ENCODE peak calls at places on chromosome 9, in four cellular contexts. One of them, this sample, is unnamed.

GRCh38 chr9:137280478-137281344 is 3.2 kb downstream of the TOR4A start:
- DNase-seq in A549: no peak
- DNase-seq in K562: no peak
- DNase-seq in HepG2: no peak
- DNase-seq in this sample: peak

GRCh38 chr9:83291196-83291595 is 228.3 kb upstream of the RASEF start:
- DNase-seq in K562: no peak
- DNase-seq in A549: no peak
- DNase-seq in HepG2: no peak
- DNase-seq in this sample: no peak

GRCh38 chr9:121651295-121652036 is at the start of gene DAB2IP:
- DNase-seq in A549: no peak
- DNase-seq in K562: peak
- DNase-seq in HepG2: no peak
- DNase-seq in this sample: peak

GRCh38 chr9:79764377-79764776 is 192.6 kb downstream of the TLE4 start:
- DNase-seq in K562: no peak
- DNase-seq in HepG2: no peak
- DNase-seq in A549: peak
- DNase-seq in this sample: no peak

GRCh38 chr9:90141723-90142122 is 500.9 kb downstream of the DIRAS2 start:
- DNase-seq in K562: no peak
- DNase-seq in A549: no peak
- DNase-seq in HepG2: peak
- DNase-seq in this sample: no peak

GRCh38 chr9:96777539-96777864 is 385 bp downstream of the ZNF510 start:
- DNase-seq in A549: no peak
- DNase-seq in HepG2: no peak
- DNase-seq in K562: no peak
- DNase-seq in this sample: peak

GRCh38 chr9:10876333-10876732 is 263.5 kb upstream of the PTPRD start:
- DNase-seq in K562: no peak
- DNase-seq in HepG2: no peak
- DNase-seq in A549: no peak
- DNase-seq in this sample: no peak

GRCh38 chr9:71822935-71823334 is 54.6 kb upstream of the CEMIP2 start:
- DNase-seq in A549: no peak
- DNase-seq in K562: no peak
- DNase-seq in HepG2: no peak
- DNase-seq in this sample: no peak

GRCh38 chr9:137305060-137305787 is 3.2 kb upstream of the NRARP start:
- DNase-seq in K562: peak
- DNase-seq in A549: no peak
- DNase-seq in HepG2: no peak
- DNase-seq in this sample: peak

GRCh38 chr9:23319092-23319491 is 506.9 kb downstream of the ELAVL2 start:
- DNase-seq in HepG2: no peak
- DNase-seq in K562: no peak
- DNase-seq in A549: no peak
- DNase-seq in this sample: no peak

GRCh38 chr9:109901191-109901590 is 121.2 kb downstream of the PALM2AKAP2 start:
- DNase-seq in HepG2: no peak
- DNase-seq in K562: no peak
- DNase-seq in A549: no peak
- DNase-seq in this sample: no peak

GRCh38 chr9:136525841-136526499 is 19.9 kb downstream of the NOTCH1 start:
- DNase-seq in HepG2: peak
- DNase-seq in K562: no peak
- DNase-seq in A549: no peak
- DNase-seq in this sample: no peak

GRCh38 chr9:78122631-78123030 is 91.0 kb upstream of the GNAQ start:
- DNase-seq in A549: no peak
- DNase-seq in K562: no peak
- DNase-seq in HepG2: no peak
- DNase-seq in this sample: no peak

GRCh38 chr9:123099042-123099441 is 65.6 kb downstream of the GPR21 start:
- DNase-seq in HepG2: no peak
- DNase-seq in A549: no peak
- DNase-seq in K562: no peak
- DNase-seq in this sample: no peak

GRCh38 chr9:71302776-71303175 is 181.4 kb upstream of the TRPM3 start:
- DNase-seq in HepG2: no peak
- DNase-seq in K562: no peak
- DNase-seq in A549: no peak
- DNase-seq in this sample: no peak

GRCh38 chr9:9949368-9949767 is 663.4 kb downstream of the PTPRD start:
- DNase-seq in HepG2: no peak
- DNase-seq in A549: no peak
- DNase-seq in K562: no peak
- DNase-seq in this sample: no peak

GRCh38 chr9:27528278-27528885 is 1.2 kb downstream of the MOB3B start:
- DNase-seq in A549: no peak
- DNase-seq in K562: peak
- DNase-seq in HepG2: no peak
- DNase-seq in this sample: peak

GRCh38 chr9:135078361-135078821 is 9.1 kb upstream of the OLFM1 start:
- DNase-seq in HepG2: no peak
- DNase-seq in A549: no peak
- DNase-seq in K562: no peak
- DNase-seq in this sample: no peak

GRCh38 chr9:11933926-11934325 is 759.3 kb upstream of the TYRP1 start:
- DNase-seq in HepG2: no peak
- DNase-seq in A549: no peak
- DNase-seq in K562: no peak
- DNase-seq in this sample: no peak

GRCh38 chr9:114830546-114830945 is 24.7 kb upstream of the TNFSF15 start:
- DNase-seq in K562: no peak
- DNase-seq in HepG2: no peak
- DNase-seq in A549: no peak
- DNase-seq in this sample: no peak

GRCh38 chr9:111386386-111386785 is 56.4 kb upstream of the OR2K2 start:
- DNase-seq in HepG2: no peak
- DNase-seq in K562: no peak
- DNase-seq in A549: no peak
- DNase-seq in this sample: no peak
- TF ChIP-seq HMGXB4 in HepG2: no peak
- TF ChIP-seq HMGXB4 in K562: no peak
- TF ChIP-seq HMGXB4 in A549: no peak
- TF ChIP-seq HMGXB4 in this sample: no peak

GRCh38 chr9:108153391-108153790 is 663.8 kb upstream of the KLF4 start:
- DNase-seq in K562: no peak
- DNase-seq in HepG2: no peak
- DNase-seq in A549: no peak
- DNase-seq in this sample: no peak

GRCh38 chr9:108151161-108151586 is 661.6 kb upstream of the KLF4 start:
- DNase-seq in HepG2: no peak
- DNase-seq in K562: peak
- DNase-seq in A549: no peak
- DNase-seq in this sample: no peak

GRCh38 chr9:108150736-108151135 is 661.2 kb upstream of the KLF4 start:
- DNase-seq in A549: no peak
- DNase-seq in HepG2: no peak
- DNase-seq in K562: no peak
- DNase-seq in this sample: no peak

DNA sequence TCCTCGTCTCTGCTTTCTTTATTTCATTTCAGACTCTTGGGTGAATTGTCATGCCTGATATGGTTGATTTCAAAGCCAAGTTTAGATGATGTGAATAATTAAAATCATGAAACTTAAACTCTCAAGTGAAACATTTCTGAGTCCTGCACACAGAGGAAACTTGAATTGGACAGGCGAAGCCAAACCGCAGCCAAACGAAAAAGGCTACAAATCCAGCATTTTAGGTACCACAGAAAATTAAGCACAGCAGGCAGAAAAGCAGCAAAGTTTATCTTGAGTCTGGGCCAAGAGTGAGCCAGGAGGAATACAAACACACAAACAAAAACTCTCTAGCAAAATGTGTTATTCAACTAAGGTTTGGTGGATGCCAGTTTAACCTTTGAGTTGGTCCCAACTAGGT is 659.8 kb upstream of the KLF4 start:
- DNase-seq in A549: no peak
- DNase-seq in HepG2: no peak
- DNase-seq in K562: no peak
- DNase-seq in this sample: no peak
- TF ChIP-seq HMGXB4 in A549: no peak
- TF ChIP-seq HMGXB4 in HepG2: no peak
- TF ChIP-seq HMGXB4 in K562: no peak
- TF ChIP-seq HMGXB4 in this sample: no peak

GRCh38 chr9:93134018-93134739 is at the start of gene NINJ1:
- DNase-seq in K562: peak
- DNase-seq in A549: peak
- DNase-seq in HepG2: peak
- DNase-seq in this sample: peak
- TF ChIP-seq HMGXB4 in K562: no peak
- TF ChIP-seq HMGXB4 in A549: no peak
- TF ChIP-seq HMGXB4 in HepG2: no peak
- TF ChIP-seq HMGXB4 in this sample: peak

GRCh38 chr9:20405086-20405485 is 217.2 kb downstream of the MLLT3 start:
- DNase-seq in K562: no peak
- DNase-seq in HepG2: no peak
- DNase-seq in A549: no peak
- DNase-seq in this sample: no peak
- TF ChIP-seq HMGXB4 in K562: no peak
- TF ChIP-seq HMGXB4 in HepG2: no peak
- TF ChIP-seq HMGXB4 in A549: no peak
- TF ChIP-seq HMGXB4 in this sample: no peak

GRCh38 chr9:35801328-35802128 is 10.1 kb downstream of the NPR2 start:
- DNase-seq in K562: peak
- DNase-seq in A549: no peak
- DNase-seq in HepG2: peak
- DNase-seq in this sample: no peak

GRCh38 chr9:35797311-35798109 is 6.1 kb downstream of the NPR2 start:
- DNase-seq in A549: no peak
- DNase-seq in HepG2: no peak
- DNase-seq in K562: no peak
- DNase-seq in this sample: no peak

GRCh38 chr9:35800530-35800929 is 9.1 kb downstream of the NPR2 start:
- DNase-seq in A549: no peak
- DNase-seq in HepG2: no peak
- DNase-seq in K562: no peak
- DNase-seq in this sample: no peak

GRCh38 chr9:35795701-35796100 is 4.3 kb downstream of the NPR2 start:
- DNase-seq in A549: no peak
- DNase-seq in K562: no peak
- DNase-seq in HepG2: no peak
- DNase-seq in this sample: no peak

DNA sequence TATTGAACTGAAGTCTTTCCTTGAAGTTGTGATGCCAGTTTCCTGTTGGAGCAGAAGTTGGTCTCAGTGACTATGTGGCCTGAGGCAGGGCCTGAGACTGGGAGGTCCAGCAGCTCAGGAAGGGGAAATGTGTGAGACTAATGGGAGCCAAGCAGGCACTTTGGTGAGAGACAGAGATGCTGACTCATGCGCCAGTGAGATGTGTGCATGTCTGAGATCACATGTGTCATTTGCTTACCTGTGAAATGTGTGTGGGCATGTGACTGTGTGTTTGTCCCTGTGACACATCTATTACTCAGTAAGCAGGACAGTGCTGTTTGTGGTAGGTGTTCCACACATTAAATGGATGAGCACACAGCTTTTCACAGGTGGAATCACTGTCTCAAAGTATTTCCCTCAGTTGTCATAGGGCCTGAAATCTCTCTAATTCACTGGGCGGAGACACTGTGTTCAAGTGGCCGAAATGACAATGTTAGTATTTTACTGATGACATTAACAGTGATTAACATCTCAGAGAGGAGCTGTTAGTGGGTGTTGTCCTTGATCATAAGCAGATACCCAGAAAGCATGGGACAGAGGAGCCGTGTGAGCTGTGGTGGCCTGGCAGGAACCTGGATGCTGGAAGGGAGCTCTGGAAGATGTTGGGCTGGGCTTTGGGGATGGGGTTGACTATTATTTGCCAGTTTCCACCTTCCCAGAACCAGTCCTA is 7.4 kb downstream of the NPR2 start:
- DNase-seq in HepG2: peak
- DNase-seq in A549: no peak
- DNase-seq in K562: peak
- DNase-seq in this sample: no peak
- TF ChIP-seq HMGXB4 in HepG2: no peak
- TF ChIP-seq HMGXB4 in A549: no peak
- TF ChIP-seq HMGXB4 in K562: no peak
- TF ChIP-seq HMGXB4 in this sample: no peak

DNA sequence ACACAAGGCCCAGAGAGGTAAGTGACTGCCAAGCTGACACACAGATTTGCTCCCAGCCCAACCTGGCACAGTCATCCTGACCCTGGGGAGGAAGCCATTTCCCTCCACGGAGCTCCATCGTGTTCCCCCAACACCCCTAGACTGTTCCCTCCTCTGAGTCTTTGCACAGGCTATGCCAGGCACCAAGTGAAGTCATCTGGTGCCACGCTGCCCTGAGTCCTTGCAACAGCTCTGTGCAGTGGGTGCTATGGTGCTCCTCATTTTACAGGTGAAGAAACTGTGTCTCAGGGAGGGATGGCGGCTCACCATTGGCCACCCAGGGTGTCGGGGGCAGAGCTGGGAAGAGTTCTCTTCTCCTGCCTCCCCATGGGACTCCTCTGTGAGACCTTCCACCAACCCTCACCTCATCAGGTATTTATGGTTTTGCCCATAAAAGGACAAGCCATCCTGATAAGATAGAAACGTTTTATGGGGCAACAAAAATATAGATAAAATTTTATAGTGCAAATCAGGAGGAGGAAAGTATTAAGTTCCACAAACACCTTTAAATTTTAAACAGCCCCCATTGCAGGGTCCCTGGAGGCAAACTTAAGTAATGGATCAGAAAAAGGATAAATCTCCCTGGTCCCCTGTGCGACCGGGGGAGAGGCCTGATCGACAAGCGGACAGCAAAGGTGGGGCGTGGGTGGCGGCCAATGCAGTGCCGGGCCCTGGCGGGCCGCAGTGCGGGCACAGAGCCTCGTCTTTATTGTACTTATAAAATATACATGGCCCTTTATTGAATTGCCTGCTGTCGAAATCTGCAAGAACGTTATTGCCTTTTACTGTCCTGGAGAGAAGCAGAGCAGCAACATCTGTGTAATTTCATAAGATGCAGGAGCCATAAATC is 50.2 kb upstream of the ZBTB43 start:
- DNase-seq in A549: no peak
- DNase-seq in HepG2: no peak
- DNase-seq in K562: no peak
- DNase-seq in this sample: no peak
- TF ChIP-seq HMGXB4 in A549: no peak
- TF ChIP-seq HMGXB4 in HepG2: no peak
- TF ChIP-seq HMGXB4 in K562: no peak
- TF ChIP-seq HMGXB4 in this sample: no peak

GRCh38 chr9:119278138-119278537 is 91.1 kb downstream of the BRINP1 start:
- DNase-seq in A549: no peak
- DNase-seq in K562: no peak
- DNase-seq in HepG2: no peak
- DNase-seq in this sample: peak
- TF ChIP-seq HMGXB4 in A549: no peak
- TF ChIP-seq HMGXB4 in K562: no peak
- TF ChIP-seq HMGXB4 in HepG2: no peak
- TF ChIP-seq HMGXB4 in this sample: no peak